ENCODE peak calls at places on chromosome 7, in four cellular contexts. F is myocyte; Z is Caki2; R is activated CD4-positive, alpha-beta T cell treated with anti-CD3 and anti-CD28 coated beads, Interleukin-2, amount 50 U/mL, for 1 hour. A is an unnamed sample.

GRCh38 chr7:105136221-105136620 is 122.2 kb downstream of the KMT2E start:
- DNase-seq in F (peak; percentile 45), Z (peak; percentile 30), R (no peak), A (no peak)

GRCh38 chr7:97004931-97005763 is at the start of gene DLX6:
- DNase-seq in F (peak; percentile 80), R (no peak), Z (peak; percentile 79), A (no peak)

GRCh38 chr7:41698114-41698513 is 4.8 kb downstream of the INHBA start:
- DNase-seq in R (no peak), F (peak; percentile 9), Z (no peak), A (no peak)

GRCh38 chr7:150373049-150373801 is 4.6 kb downstream of the REPIN1 start:
- DNase-seq in R (no peak), Z (no peak), F (no peak), A (no peak)

GRCh38 chr7:625376-625971 is 101.0 kb upstream of the DNAAF5 start:
- DNase-seq in Z (no peak), F (no peak), R (no peak), A (no peak)

GRCh38 chr7:12757443-12757842 is 70.0 kb downstream of the ARL4A start:
- DNase-seq in F (peak; percentile 65), Z (no peak), R (no peak), A (no peak)

GRCh38 chr7:21566094-21566493 is 23.3 kb downstream of the DNAH11 start:
- DNase-seq in Z (no peak), R (no peak), F (no peak), A (peak; percentile 72)

GRCh38 chr7:139471740-139472353 is 11.6 kb downstream of the KLRG2 start:
- DNase-seq in F (peak; percentile 52), Z (peak; percentile 98), R (no peak), A (peak; percentile 95)

GRCh38 chr7:32515890-32516550 is 20.7 kb downstream of the AVL9 start:
- DNase-seq in Z (no peak), R (no peak), F (no peak), A (peak; percentile 73)

GRCh38 chr7:139526578-139527544 is 3.4 kb downstream of the CLEC2L start:
- DNase-seq in R (no peak), F (no peak), Z (no peak), A (peak; percentile 19)

GRCh38 chr7:137909042-137909441 is 62.3 kb upstream of the DGKI start:
- DNase-seq in R (no peak), Z (no peak), F (no peak), A (no peak)

GRCh38 chr7:120931243-120931642 is 19.3 kb upstream of the ING3 start:
- DNase-seq in R (no peak), Z (no peak), F (no peak), A (no peak)

GRCh38 chr7:100516135-100516812 is 22.7 kb upstream of the AGFG2 start:
- DNase-seq in R (peak; percentile 46), Z (peak; percentile 59), F (peak; percentile 97), A (peak; percentile 84)

GRCh38 chr7:3272691-3273141 is 28.3 kb upstream of the SDK1 start:
- DNase-seq in Z (peak; percentile 65), F (peak; percentile 94), R (no peak), A (peak; percentile 91)

GRCh38 chr7:27235387-27236052 is 7.1 kb upstream of the EVX1 start:
- DNase-seq in R (no peak), F (peak; percentile 27), Z (peak; percentile 72), A (no peak)

GRCh38 chr7:133372337-133372736 is 119.5 kb downstream of the EXOC4 start:
- DNase-seq in F (no peak), R (no peak), Z (no peak), A (no peak)

GRCh38 chr7:55233001-55233400 is 132.1 kb upstream of the LANCL2 start:
- DNase-seq in F (no peak), R (no peak), Z (no peak), A (no peak)

GRCh38 chr7:113892818-113893217 is 26.0 kb downstream of the PPP1R3A start:
- DNase-seq in R (no peak), Z (no peak), F (no peak), A (no peak)

GRCh38 chr7:139630643-139631519 is 107.4 kb downstream of the CLEC2L start:
- DNase-seq in Z (no peak), R (no peak), F (no peak), A (no peak)

GRCh38 chr7:137881607-137882260 is 35.0 kb upstream of the DGKI start:
- DNase-seq in F (no peak), R (no peak), Z (no peak), A (no peak)

GRCh38 chr7:112410087-112410486 is 40.2 kb upstream of the IFRD1 start:
- DNase-seq in F (no peak), Z (no peak), R (no peak), A (no peak)

A was measured in renal cortical epithelial cell.